ENCODE peak calls at places on chromosome 7, in ten cellular contexts. One of them, this sample, is unnamed.

GRCh38 chr7:98423043-98423442 is 22.2 kb upstream of the BAIAP2L1 start:
- DNase-seq in Peyer's patch: no peak
- DNase-seq in adrenal gland: no peak
- DNase-seq in heart left ventricle: no peak
- DNase-seq in lower leg skin: no peak
- DNase-seq in right lobe of liver: no peak
- DNase-seq in NB4: peak; percentile 54
- DNase-seq in H54: no peak
- DNase-seq in A549: peak; percentile 82
- DNase-seq in endothelial cell of umbilical vein: no peak
- DNase-seq in this sample: no peak

GRCh38 chr7:116353614-116354013 is 143.3 kb downstream of the TES start:
- DNase-seq in H54: no peak
- DNase-seq in adrenal gland: no peak
- DNase-seq in heart left ventricle: peak; percentile 75
- DNase-seq in A549: no peak
- DNase-seq in right lobe of liver: peak; percentile 82
- DNase-seq in endothelial cell of umbilical vein: no peak
- DNase-seq in NB4: no peak
- DNase-seq in lower leg skin: no peak
- DNase-seq in Peyer's patch: no peak
- DNase-seq in this sample: no peak

GRCh38 chr7:96636342-96636865 is 73.2 kb downstream of the SEM1 start:
- DNase-seq in right lobe of liver: no peak
- DNase-seq in lower leg skin: no peak
- DNase-seq in Peyer's patch: no peak
- DNase-seq in adrenal gland: no peak
- DNase-seq in endothelial cell of umbilical vein: no peak
- DNase-seq in NB4: no peak
- DNase-seq in heart left ventricle: no peak
- DNase-seq in H54: no peak
- DNase-seq in A549: no peak
- DNase-seq in this sample: no peak

GRCh38 chr7:111516612-111517011 is 45.7 kb downstream of the IMMP2L start:
- DNase-seq in heart left ventricle: no peak
- DNase-seq in endothelial cell of umbilical vein: no peak
- DNase-seq in H54: no peak
- DNase-seq in NB4: no peak
- DNase-seq in Peyer's patch: no peak
- DNase-seq in right lobe of liver: no peak
- DNase-seq in A549: peak; percentile 95
- DNase-seq in adrenal gland: no peak
- DNase-seq in lower leg skin: no peak
- DNase-seq in this sample: no peak

GRCh38 chr7:79504607-79505389 is 51.3 kb upstream of the MAGI2 start:
- DNase-seq in H54: no peak
- DNase-seq in heart left ventricle: no peak
- DNase-seq in endothelial cell of umbilical vein: peak; percentile 9
- DNase-seq in A549: peak; percentile 22
- DNase-seq in Peyer's patch: no peak
- DNase-seq in lower leg skin: no peak
- DNase-seq in right lobe of liver: no peak
- DNase-seq in NB4: no peak
- DNase-seq in adrenal gland: no peak
- DNase-seq in this sample: no peak

GRCh38 chr7:129535896-129536295 is 33.6 kb downstream of the SMKR1 start:
- DNase-seq in Peyer's patch: no peak
- DNase-seq in H54: no peak
- DNase-seq in lower leg skin: no peak
- DNase-seq in heart left ventricle: no peak
- DNase-seq in NB4: peak; percentile 65
- DNase-seq in adrenal gland: no peak
- DNase-seq in A549: no peak
- DNase-seq in endothelial cell of umbilical vein: no peak
- DNase-seq in right lobe of liver: no peak
- DNase-seq in this sample: no peak

GRCh38 chr7:138502023-138502767 is 42.1 kb downstream of the TRIM24 start:
- DNase-seq in adrenal gland: no peak
- DNase-seq in Peyer's patch: no peak
- DNase-seq in right lobe of liver: no peak
- DNase-seq in heart left ventricle: no peak
- DNase-seq in H54: no peak
- DNase-seq in endothelial cell of umbilical vein: no peak
- DNase-seq in NB4: no peak
- DNase-seq in A549: no peak
- DNase-seq in lower leg skin: no peak
- DNase-seq in this sample: no peak

GRCh38 chr7:13731643-13732042 is 257.8 kb downstream of the ETV1 start:
- DNase-seq in Peyer's patch: no peak
- DNase-seq in endothelial cell of umbilical vein: no peak
- DNase-seq in heart left ventricle: no peak
- DNase-seq in right lobe of liver: no peak
- DNase-seq in lower leg skin: no peak
- DNase-seq in adrenal gland: no peak
- DNase-seq in H54: no peak
- DNase-seq in A549: no peak
- DNase-seq in NB4: no peak
- DNase-seq in this sample: no peak

GRCh38 chr7:151207315-151207714 is 3.0 kb downstream of the H2BK1 start:
- DNase-seq in right lobe of liver: no peak
- DNase-seq in heart left ventricle: no peak
- DNase-seq in endothelial cell of umbilical vein: no peak
- DNase-seq in A549: no peak
- DNase-seq in adrenal gland: no peak
- DNase-seq in NB4: no peak
- DNase-seq in H54: no peak
- DNase-seq in lower leg skin: no peak
- DNase-seq in Peyer's patch: no peak
- DNase-seq in this sample: no peak

GRCh38 chr7:55569797-55570196 is 2.5 kb downstream of the VOPP1 start:
- DNase-seq in NB4: no peak
- DNase-seq in heart left ventricle: no peak
- DNase-seq in A549: no peak
- DNase-seq in H54: no peak
- DNase-seq in adrenal gland: no peak
- DNase-seq in lower leg skin: peak; percentile 69
- DNase-seq in endothelial cell of umbilical vein: no peak
- DNase-seq in Peyer's patch: peak; percentile 55
- DNase-seq in right lobe of liver: no peak
- DNase-seq in this sample: no peak

GRCh38 chr7:103445228-103446020 is 583 bp downstream of the SLC26A5 start:
- DNase-seq in adrenal gland: no peak
- DNase-seq in Peyer's patch: no peak
- DNase-seq in heart left ventricle: peak; percentile 22
- DNase-seq in A549: no peak
- DNase-seq in NB4: peak; percentile 9
- DNase-seq in lower leg skin: no peak
- DNase-seq in H54: no peak
- DNase-seq in endothelial cell of umbilical vein: peak; percentile 5
- DNase-seq in right lobe of liver: no peak
- DNase-seq in this sample: no peak

GRCh38 chr7:33821970-33822369 is 83.4 kb upstream of the BMPER start:
- DNase-seq in H54: no peak
- DNase-seq in Peyer's patch: no peak
- DNase-seq in adrenal gland: no peak
- DNase-seq in NB4: no peak
- DNase-seq in A549: no peak
- DNase-seq in right lobe of liver: no peak
- DNase-seq in heart left ventricle: no peak
- DNase-seq in lower leg skin: no peak
- DNase-seq in endothelial cell of umbilical vein: no peak
- DNase-seq in this sample: no peak

GRCh38 chr7:28408105-28408973 is 4.0 kb upstream of the CREB5 start:
- DNase-seq in heart left ventricle: peak; percentile 65
- DNase-seq in endothelial cell of umbilical vein: no peak
- DNase-seq in Peyer's patch: no peak
- DNase-seq in lower leg skin: peak; percentile 88
- DNase-seq in A549: no peak
- DNase-seq in H54: no peak
- DNase-seq in NB4: no peak
- DNase-seq in right lobe of liver: no peak
- DNase-seq in adrenal gland: peak; percentile 18
- DNase-seq in this sample: no peak

GRCh38 chr7:28407643-28408042 is 4.7 kb upstream of the CREB5 start:
- DNase-seq in lower leg skin: no peak
- DNase-seq in NB4: no peak
- DNase-seq in endothelial cell of umbilical vein: no peak
- DNase-seq in A549: peak; percentile 52
- DNase-seq in heart left ventricle: no peak
- DNase-seq in adrenal gland: no peak
- DNase-seq in H54: no peak
- DNase-seq in Peyer's patch: no peak
- DNase-seq in right lobe of liver: no peak
- DNase-seq in this sample: peak; percentile 54

GRCh38 chr7:28409716-28410627 is 2.3 kb upstream of the CREB5 start:
- DNase-seq in NB4: no peak
- DNase-seq in H54: no peak
- DNase-seq in A549: peak; percentile 26
- DNase-seq in adrenal gland: peak; percentile 16
- DNase-seq in Peyer's patch: no peak
- DNase-seq in endothelial cell of umbilical vein: peak; percentile 29
- DNase-seq in lower leg skin: peak; percentile 91
- DNase-seq in right lobe of liver: no peak
- DNase-seq in heart left ventricle: peak; percentile 65
- DNase-seq in this sample: peak; percentile 44

GRCh38 chr7:28410628-28411578 is 1.4 kb upstream of the CREB5 start:
- DNase-seq in right lobe of liver: no peak
- DNase-seq in adrenal gland: no peak
- DNase-seq in heart left ventricle: peak; percentile 63
- DNase-seq in H54: no peak
- DNase-seq in Peyer's patch: peak; percentile 30
- DNase-seq in endothelial cell of umbilical vein: peak; percentile 76
- DNase-seq in lower leg skin: peak; percentile 91
- DNase-seq in NB4: peak; percentile 77
- DNase-seq in A549: peak; percentile 7
- DNase-seq in this sample: peak; percentile 24

GRCh38 chr7:28408974-28409715 is 3.2 kb upstream of the CREB5 start:
- DNase-seq in heart left ventricle: peak; percentile 97
- DNase-seq in H54: peak; percentile 95
- DNase-seq in right lobe of liver: peak; percentile 75
- DNase-seq in Peyer's patch: peak; percentile 78
- DNase-seq in endothelial cell of umbilical vein: peak; percentile 93
- DNase-seq in A549: peak; percentile 85
- DNase-seq in adrenal gland: peak; percentile 85
- DNase-seq in lower leg skin: peak; percentile 99
- DNase-seq in NB4: peak; percentile 85
- DNase-seq in this sample: peak; percentile 89
- TF ChIP-seq POLR2A in heart left ventricle: peak; percentile 41
- TF ChIP-seq POLR2A in H54: no peak
- TF ChIP-seq POLR2A in right lobe of liver: peak; percentile 41
- TF ChIP-seq POLR2A in Peyer's patch: peak; percentile 18
- TF ChIP-seq POLR2A in endothelial cell of umbilical vein: no peak
- TF ChIP-seq POLR2A in A549: no peak
- TF ChIP-seq POLR2A in adrenal gland: no peak
- TF ChIP-seq POLR2A in lower leg skin: peak; percentile 40
- TF ChIP-seq POLR2A in NB4: no peak
- TF ChIP-seq POLR2A in this sample: no peak

DNA sequence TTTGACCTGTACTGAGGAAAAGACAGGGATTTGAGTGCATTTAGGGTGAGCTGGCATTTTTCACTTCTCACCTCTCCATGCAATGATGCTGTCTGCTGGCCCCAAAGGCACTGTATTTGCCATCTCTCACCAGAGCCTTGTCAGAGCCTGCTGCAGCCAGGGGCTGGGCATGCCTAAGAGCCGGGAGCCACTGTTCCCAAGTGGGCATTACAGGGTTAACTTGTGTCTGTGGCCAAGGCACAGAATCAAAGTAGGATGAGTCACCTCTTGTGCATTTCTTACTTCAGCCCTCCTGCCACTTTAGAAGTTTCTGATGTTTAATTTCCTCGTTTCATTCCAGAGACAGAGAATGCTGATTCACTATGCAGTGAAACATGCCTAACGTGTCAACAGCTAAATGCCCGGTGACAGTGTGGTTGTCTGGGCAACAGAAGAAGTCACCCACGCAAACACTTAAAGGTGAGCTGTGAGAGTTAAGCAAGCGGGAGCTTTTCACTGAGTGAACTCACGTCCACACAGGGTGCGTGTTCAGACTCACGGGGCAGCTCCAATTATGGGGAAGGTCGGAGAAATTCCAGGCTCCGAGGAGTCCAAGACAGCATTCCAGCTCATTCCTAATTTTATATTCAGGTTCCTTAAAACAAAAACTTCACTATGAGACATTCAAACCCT is 57.1 kb upstream of the IGFBP3 start:
- DNase-seq in A549: peak; percentile 99
- DNase-seq in Peyer's patch: no peak
- DNase-seq in heart left ventricle: no peak
- DNase-seq in right lobe of liver: no peak
- DNase-seq in NB4: peak; percentile 43
- DNase-seq in adrenal gland: peak; percentile 64
- DNase-seq in H54: peak; percentile 96
- DNase-seq in endothelial cell of umbilical vein: peak; percentile 71
- DNase-seq in lower leg skin: peak; percentile 46
- DNase-seq in this sample: no peak
- TF ChIP-seq POLR2A in A549: no peak
- TF ChIP-seq POLR2A in Peyer's patch: no peak
- TF ChIP-seq POLR2A in heart left ventricle: no peak
- TF ChIP-seq POLR2A in right lobe of liver: no peak
- TF ChIP-seq POLR2A in NB4: no peak
- TF ChIP-seq POLR2A in adrenal gland: no peak
- TF ChIP-seq POLR2A in H54: no peak
- TF ChIP-seq POLR2A in endothelial cell of umbilical vein: no peak
- TF ChIP-seq POLR2A in lower leg skin: no peak
- TF ChIP-seq POLR2A in this sample: no peak

GRCh38 chr7:100852048-100852872 is at the start of gene SLC12A9:
- DNase-seq in Peyer's patch: peak; percentile 90
- DNase-seq in H54: peak; percentile 96
- DNase-seq in lower leg skin: peak; percentile 98
- DNase-seq in right lobe of liver: peak; percentile 93
- DNase-seq in adrenal gland: peak; percentile 92
- DNase-seq in endothelial cell of umbilical vein: peak; percentile 84
- DNase-seq in heart left ventricle: peak; percentile 95
- DNase-seq in NB4: peak; percentile 96
- DNase-seq in A549: peak; percentile 86
- DNase-seq in this sample: peak; percentile 86
- TF ChIP-seq POLR2A in Peyer's patch: no peak
- TF ChIP-seq POLR2A in H54: peak; percentile 55
- TF ChIP-seq POLR2A in lower leg skin: no peak
- TF ChIP-seq POLR2A in right lobe of liver: peak; percentile 51
- TF ChIP-seq POLR2A in adrenal gland: peak; percentile 33
- TF ChIP-seq POLR2A in endothelial cell of umbilical vein: peak; percentile 62
- TF ChIP-seq POLR2A in heart left ventricle: no peak
- TF ChIP-seq POLR2A in NB4: peak; percentile 67
- TF ChIP-seq POLR2A in A549: peak; percentile 48
- TF ChIP-seq POLR2A in this sample: no peak

DNA sequence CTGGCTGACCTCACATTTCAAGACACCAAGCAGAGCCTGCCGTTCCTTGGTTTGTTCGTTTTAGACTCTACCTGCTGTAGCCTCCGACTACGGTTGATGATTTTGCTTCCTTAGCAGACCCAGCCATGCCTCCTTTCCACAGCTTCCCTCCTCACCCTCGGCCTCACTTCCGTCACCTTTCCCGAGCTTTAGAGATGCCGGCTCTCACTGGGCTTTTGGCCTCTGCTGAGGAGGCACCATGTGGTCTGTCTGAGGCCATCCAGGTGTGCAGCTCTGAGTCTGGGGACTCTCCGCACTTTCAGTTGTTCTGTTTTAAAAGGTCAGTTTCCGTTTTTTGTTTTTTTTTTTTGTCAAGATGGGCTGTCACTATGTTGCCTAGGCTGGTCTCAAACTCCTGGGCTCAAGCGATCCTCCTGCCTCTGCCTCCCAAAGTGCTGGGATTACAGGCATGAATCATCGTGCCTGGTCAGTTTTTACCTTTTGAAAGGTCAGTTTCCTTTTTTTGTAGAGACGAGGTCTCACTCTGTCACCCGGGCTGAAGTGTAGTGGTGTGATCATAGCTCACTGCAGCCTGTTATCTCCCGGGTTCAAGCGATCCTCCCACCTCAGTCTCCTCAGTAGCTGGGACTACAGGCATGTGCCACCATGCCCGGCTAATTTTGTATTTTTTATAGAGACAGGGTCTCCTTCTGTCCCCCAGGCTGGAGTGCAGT is 11.7 kb downstream of the ORAI2 start:
- DNase-seq in lower leg skin: no peak
- DNase-seq in H54: no peak
- DNase-seq in heart left ventricle: no peak
- DNase-seq in right lobe of liver: no peak
- DNase-seq in endothelial cell of umbilical vein: no peak
- DNase-seq in NB4: no peak
- DNase-seq in A549: no peak
- DNase-seq in Peyer's patch: peak; percentile 67
- DNase-seq in adrenal gland: no peak
- DNase-seq in this sample: no peak
- TF ChIP-seq POLR2A in lower leg skin: no peak
- TF ChIP-seq POLR2A in H54: no peak
- TF ChIP-seq POLR2A in heart left ventricle: no peak
- TF ChIP-seq POLR2A in right lobe of liver: no peak
- TF ChIP-seq POLR2A in endothelial cell of umbilical vein: no peak
- TF ChIP-seq POLR2A in NB4: no peak
- TF ChIP-seq POLR2A in A549: no peak
- TF ChIP-seq POLR2A in Peyer's patch: no peak
- TF ChIP-seq POLR2A in adrenal gland: no peak
- TF ChIP-seq POLR2A in this sample: no peak